ENCODE peak calls at places on chromosomes 7 and 10, in six cellular contexts. G, N, Z, U, I and Q are unnamed samples.

GRCh38 chr7:45145881-45146280 is 11.7 kb upstream of the RAMP3 start:
- DNase-seq in U (no peak), Z (no peak), G (no peak), I (no peak), N (no peak), Q (no peak)

GRCh38 chr10:69088801-69089501 is 1.0 kb downstream of the SRGN start:
- DNase-seq in U (peak; percentile 32), G (no peak), N (no peak), Z (no peak), I (no peak), Q (no peak)

GRCh38 chr7:93194368-93194767 is 31.9 kb downstream of the HEPACAM2 start:
- DNase-seq in U (no peak), G (no peak), I (no peak), N (peak; percentile 52), Z (no peak), Q (peak; percentile 81)

GRCh38 chr7:264541-265191 is 25.3 kb upstream of the FOXL3 start:
- DNase-seq in U (no peak), Z (no peak), I (no peak), N (no peak), G (no peak), Q (no peak)

GRCh38 chr10:100346351-100346764 is 675 bp upstream of the SCD start:
- DNase-seq in I (peak; percentile 79), Z (peak; percentile 60), G (peak; percentile 60), N (peak; percentile 63), U (peak; percentile 86), Q (peak; percentile 82)

GRCh38 chr10:86269332-86269731 is 97.3 kb downstream of the GRID1 start:
- DNase-seq in N (no peak), I (no peak), G (no peak), Z (no peak), U (no peak), Q (no peak)

GRCh38 chr10:104806791-104807190 is 165.7 kb downstream of the SORCS3 start:
- DNase-seq in N (no peak), U (no peak), G (no peak), I (no peak), Z (no peak), Q (no peak)

GRCh38 chr10:132817701-132818211 is 31.8 kb upstream of the NKX6-2 start:
- DNase-seq in G (no peak), N (no peak), Z (no peak), U (no peak), I (no peak), Q (no peak)

GRCh38 chr10:43313901-43314300 is 47.0 kb upstream of the RASGEF1A start:
- DNase-seq in Z (no peak), G (no peak), I (no peak), U (no peak), N (no peak), Q (no peak)

GRCh38 chr7:51455948-51456347 is 139.3 kb upstream of the COBL start:
- DNase-seq in U (no peak), I (peak; percentile 27), N (no peak), Z (peak; percentile 91), G (no peak), Q (peak; percentile 83)

GRCh38 chr7:87316846-87317545 is 28.5 kb upstream of the CROT start:
- DNase-seq in N (peak; percentile 83), G (no peak), I (no peak), Z (peak; percentile 17), U (no peak), Q (peak; percentile 34)

GRCh38 chr10:131892817-131893675 is 7.8 kb upstream of the PPP2R2D start:
- DNase-seq in G (no peak), I (no peak), N (no peak), Z (no peak), U (no peak), Q (no peak)

GRCh38 chr10:28559661-28560060 is 26.7 kb downstream of the WAC start:
- DNase-seq in N (no peak), G (no peak), Z (no peak), U (no peak), I (no peak), Q (no peak)

GRCh38 chr7:17680026-17680425 is 260.3 kb downstream of the SNX13 start:
- DNase-seq in N (peak; percentile 90), G (no peak), I (no peak), Z (no peak), U (peak; percentile 76), Q (no peak)

GRCh38 chr10:12875100-12875499 is 126.4 kb downstream of the CCDC3 start:
- DNase-seq in Z (no peak), U (peak; percentile 41), N (no peak), I (no peak), G (no peak), Q (no peak)

GRCh38 chr10:100167521-100168312 is 18.1 kb downstream of the ERLIN1 start:
- DNase-seq in Z (no peak), I (no peak), N (no peak), U (no peak), G (no peak), Q (no peak)

GRCh38 chr10:114635101-114635500 is 23.0 kb downstream of the ABLIM1 start:
- DNase-seq in Z (no peak), U (no peak), N (no peak), I (no peak), G (no peak), Q (no peak)

GRCh38 chr10:107771066-107771465 is 606.6 kb upstream of the SORCS1 start:
- DNase-seq in N (no peak), I (no peak), U (no peak), Z (no peak), G (no peak), Q (no peak)

GRCh38 chr7:23106801-23107713 is 1.5 kb downstream of the KLHL7 start:
- DNase-seq in N (peak; percentile 12), G (no peak), I (no peak), Z (no peak), U (peak; percentile 20), Q (peak; percentile 50)

GRCh38 chr10:71232089-71232998 is 20.0 kb downstream of the UNC5B start:
- DNase-seq in U (peak; percentile 98), G (no peak), Z (peak; percentile 70), I (no peak), N (peak; percentile 62), Q (no peak)